ENCODE peak calls at places on chromosomes 5 and 9, in four cellular contexts. F, Q, V and H are unnamed samples.
A peak's percentile ranks its signal among the peaks of the same experiment; 100 is the strongest.

GRCh38 chr9:79134654-79135053 is 437.1 kb upstream of the TLE4 start:
- DNase-seq in V (no peak), Q (no peak), F (peak; percentile 19), H (no peak)

GRCh38 chr9:109383356-109383755 is 62.5 kb upstream of the EPB41L4B start:
- DNase-seq in Q (no peak), F (peak; percentile 51), V (no peak), H (no peak)

GRCh38 chr5:151237685-151238084 is 13.8 kb upstream of the CCDC69 start:
- DNase-seq in V (no peak), F (no peak), Q (no peak), H (no peak)

GRCh38 chr5:112186401-112186990 is 232.6 kb downstream of the EPB41L4A start:
- DNase-seq in Q (no peak), F (peak; percentile 55), V (peak; percentile 21), H (no peak)

GRCh38 chr5:52015760-52016159 is 632.5 kb downstream of the ISL1 start:
- DNase-seq in V (no peak), F (no peak), Q (no peak), H (no peak)

GRCh38 chr5:173963107-173963506 is 25.9 kb upstream of the C5orf47 start:
- DNase-seq in V (no peak), F (no peak), Q (no peak), H (no peak)

GRCh38 chr5:82975812-82976211 is 101.4 kb downstream of the TMEM167A start:
- DNase-seq in Q (no peak), F (no peak), V (no peak), H (no peak)

GRCh38 chr5:83567741-83568530 is 96.4 kb downstream of the VCAN start:
- DNase-seq in Q (no peak), F (no peak), V (no peak), H (no peak)

GRCh38 chr5:56430437-56430836 is 197.3 kb upstream of the ANKRD55 start:
- DNase-seq in Q (no peak), F (no peak), V (no peak), H (no peak)

GRCh38 chr9:137069508-137070071 is 767 bp downstream of the SAPCD2 start:
- DNase-seq in F (no peak), V (no peak), Q (no peak), H (no peak)

GRCh38 chr5:423626-424258 is 19.2 kb upstream of the EXOC3 start:
- DNase-seq in Q (no peak), V (no peak), F (no peak), H (no peak)

GRCh38 chr5:156400542-156400941 is 73.6 kb downstream of the SGCD start:
- DNase-seq in V (no peak), Q (no peak), F (no peak), H (no peak)